ENCODE peak calls at places on chromosome 13, in five cellular contexts. C is AG09319, Z is NCI-H1436 treated with DMSO at 0.1 percent for 48 hours, D is SW480, S is NCI-H146. Y is an unnamed sample.

GRCh38 chr13:110873639-110874507 is 41.0 kb downstream of the ANKRD10 start:
- DNase-seq in C (no peak), S (no peak), D (no peak), Z (no peak), Y (no peak)

GRCh38 chr13:46170687-46171086 is 11.3 kb downstream of the LCP1 start:
- DNase-seq in S (no peak), C (no peak), D (no peak), Z (no peak), Y (no peak)

GRCh38 chr13:44713793-44714469 is 137.8 kb upstream of the TSC22D1 start:
- DNase-seq in Z (no peak), D (peak), S (no peak), C (peak), Y (peak)

GRCh38 chr13:113729329-113730019 is 29.6 kb upstream of the TMEM255B start:
- DNase-seq in Z (no peak), S (no peak), D (no peak), C (no peak), Y (no peak)

GRCh38 chr13:30907167-30907761 is 1.2 kb downstream of the MEDAG start:
- DNase-seq in S (no peak), D (no peak), Z (no peak), C (no peak), Y (no peak)

GRCh38 chr13:32887617-32888016 is 128.6 kb upstream of the KL start:
- DNase-seq in Z (no peak), S (no peak), C (no peak), D (no peak), Y (no peak)

GRCh38 chr13:79401259-79402071 is 4.6 kb downstream of the RBM26 start:
- DNase-seq in D (no peak), S (peak), C (no peak), Z (no peak), Y (no peak)

GRCh38 chr13:71602327-71602726 is 264.7 kb downstream of the DACH1 start:
- DNase-seq in Z (peak), S (peak), D (no peak), C (no peak), Y (no peak)

GRCh38 chr13:29457299-29457698 is 138.2 kb downstream of the SLC7A1 start:
- DNase-seq in D (peak), S (no peak), C (no peak), Z (no peak), Y (peak)

GRCh38 chr13:79450110-79450509 is 30.8 kb upstream of the NDFIP2 start:
- DNase-seq in C (no peak), Z (no peak), S (no peak), D (no peak), Y (no peak)

GRCh38 chr13:73984949-73985691 is 149.1 kb downstream of the KLF12 start:
- DNase-seq in S (no peak), C (no peak), D (no peak), Z (no peak), Y (no peak)

GRCh38 chr13:100535401-100536135 is 53.0 kb downstream of the GGACT start:
- DNase-seq in C (no peak), D (no peak), Z (no peak), S (no peak), Y (no peak)

GRCh38 chr13:22592515-22592914 is 588.3 kb upstream of the SGCG start:
- DNase-seq in D (no peak), Z (no peak), S (no peak), C (no peak), Y (no peak)

GRCh38 chr13:113548778-113549621 is 35.6 kb upstream of the TFDP1 start:
- DNase-seq in C (no peak), Z (no peak), S (no peak), D (no peak), Y (no peak)

GRCh38 chr13:110676057-110676510 is 29.8 kb downstream of the CARS2 start:
- DNase-seq in Z (no peak), S (no peak), D (no peak), C (no peak), Y (no peak)

GRCh38 chr13:102978168-102978567 is 88.0 kb downstream of the SLC10A2 start:
- DNase-seq in S (no peak), D (no peak), C (no peak), Z (no peak), Y (no peak)

GRCh38 chr13:94599877-94600276 is 1.8 kb upstream of the GPR180 start:
- DNase-seq in D (no peak), Z (no peak), S (no peak), C (no peak), Y (no peak)

GRCh38 chr13:28408235-28408848 is 86.6 kb downstream of the FLT1 start:
- DNase-seq in S (no peak), Z (no peak), D (no peak), C (no peak), Y (no peak)

GRCh38 chr13:48579167-48579918 is 46.5 kb upstream of the RCBTB2 start:
- DNase-seq in Z (no peak), C (no peak), S (no peak), D (no peak), Y (no peak)